ENCODE peak calls at places on chromosomes 12 and 14, in seven cellular contexts. E, W, F, N, V, U and M are unnamed samples.

GRCh38 chr14:104999361-104999760 is 13.8 kb downstream of the CLBA1 start:
- DNase-seq in E (no peak), W (no peak), F (no peak), N (no peak), V (no peak), U (no peak), M (no peak)

GRCh38 chr12:58067610-58068387 is 126.4 kb downstream of the ATP23 start:
- DNase-seq in E (peak), W (no peak), F (peak), N (no peak), V (no peak), U (peak), M (no peak)

GRCh38 chr14:42224053-42224888 is 617.6 kb downstream of the LRFN5 start:
- DNase-seq in E (peak), W (peak), F (no peak), N (no peak), V (no peak), U (peak), M (peak)

GRCh38 chr14:28756896-28757570 is 9.6 kb upstream of the FOXG1 start:
- DNase-seq in E (no peak), W (no peak), F (no peak), N (no peak), V (no peak), U (peak), M (no peak)

GRCh38 chr14:103123128-103123633 is at the start of gene TNFAIP2:
- DNase-seq in E (no peak), W (peak), F (no peak), N (no peak), V (peak), U (no peak), M (no peak)

GRCh38 chr12:127670294-127670693 is 596.7 kb upstream of the TMEM132C start:
- DNase-seq in E (no peak), W (no peak), F (no peak), N (no peak), V (no peak), U (no peak), M (no peak)

GRCh38 chr14:77314043-77314442 is 6.6 kb downstream of the POMT2 start:
- DNase-seq in E (peak), W (no peak), F (peak), N (no peak), V (no peak), U (peak), M (no peak)

GRCh38 chr14:25049559-25050493 is at the start of gene STXBP6:
- DNase-seq in E (no peak), W (peak), F (no peak), N (no peak), V (peak), U (peak), M (peak)

GRCh38 chr12:24226745-24227350 is 277.4 kb upstream of the SOX5 start:
- DNase-seq in E (no peak), W (no peak), F (peak), N (no peak), V (no peak), U (peak), M (no peak)

GRCh38 chr12:105418821-105419291 is 88.4 kb downstream of the C12orf75 start:
- DNase-seq in E (peak), W (no peak), F (peak), N (no peak), V (no peak), U (no peak), M (no peak)

GRCh38 chr12:77402726-77403125 is 337.4 kb upstream of the E2F7 start:
- DNase-seq in E (no peak), W (no peak), F (peak), N (no peak), V (no peak), U (peak), M (no peak)

GRCh38 chr12:99157946-99158345 is 489.6 kb upstream of the GARIN6 start:
- DNase-seq in E (no peak), W (no peak), F (no peak), N (no peak), V (no peak), U (no peak), M (no peak)

GRCh38 chr12:120110550-120111501 is 5.7 kb downstream of the RAB35 start:
- DNase-seq in E (no peak), W (peak), F (no peak), N (no peak), V (peak), U (no peak), M (no peak)

GRCh38 chr12:13173537-13173936 is 23.0 kb upstream of the EMP1 start:
- DNase-seq in E (peak), W (peak), F (peak), N (no peak), V (peak), U (peak), M (no peak)

GRCh38 chr12:117040496-117040895 is 58.7 kb downstream of the TESC start:
- DNase-seq in E (no peak), W (peak), F (no peak), N (peak), V (no peak), U (no peak), M (no peak)

DNA sequence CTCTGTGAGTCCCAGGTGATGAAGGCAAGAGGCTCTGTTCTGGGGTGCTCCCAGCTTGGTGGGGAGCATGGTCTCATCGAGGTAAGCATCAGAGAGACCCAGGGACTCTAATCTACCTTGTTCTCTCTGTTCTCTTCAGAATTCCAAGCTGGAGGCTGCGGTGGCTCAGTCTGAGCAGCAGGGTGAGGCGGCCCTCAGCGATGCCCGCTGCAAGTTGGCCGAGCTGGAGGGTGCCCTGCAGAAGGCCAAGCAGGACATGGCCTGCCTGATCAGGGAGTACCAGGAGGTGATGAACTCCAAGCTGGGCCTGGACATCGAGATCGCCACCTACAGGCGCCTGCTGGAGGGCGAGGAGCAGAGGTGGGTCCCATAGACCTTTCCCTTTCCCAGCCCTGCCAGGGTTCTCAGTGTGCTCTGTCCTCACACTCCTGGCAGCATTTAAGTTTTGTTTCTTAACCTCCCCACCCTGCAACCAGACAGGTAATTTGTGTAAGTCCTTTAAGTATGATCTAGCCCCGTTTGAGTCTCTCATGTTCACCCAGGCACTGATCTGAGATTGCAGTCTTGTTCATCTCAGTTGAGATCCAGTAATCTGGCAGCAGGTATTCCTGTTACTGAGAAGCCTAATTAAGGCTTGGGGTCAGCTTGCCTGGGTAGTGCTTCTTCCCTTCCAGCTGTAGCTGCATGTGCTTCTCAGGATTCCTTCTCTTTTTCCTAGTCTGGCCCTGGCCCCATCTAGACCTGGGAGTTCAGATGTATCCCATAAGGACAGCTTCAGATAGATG is 14.8 kb upstream of the KRT81 start:
- DNase-seq in E (no peak), W (no peak), F (no peak), N (no peak), V (no peak), U (no peak), M (no peak)
- TF ChIP-seq CTCF in E (peak), W (peak), F (peak), N (peak), V (no peak), U (no peak), M (peak)

GRCh38 chr14:39617537-39617936 is 185.3 kb upstream of the FBXO33 start:
- DNase-seq in E (no peak), W (no peak), F (no peak), N (no peak), V (no peak), U (no peak), M (no peak)

GRCh38 chr14:39626589-39627576 is 194.7 kb upstream of the FBXO33 start:
- DNase-seq in E (no peak), W (no peak), F (no peak), N (no peak), V (no peak), U (no peak), M (no peak)

GRCh38 chr14:39621223-39621622 is 189.0 kb upstream of the FBXO33 start:
- DNase-seq in E (no peak), W (no peak), F (no peak), N (no peak), V (no peak), U (no peak), M (no peak)

DNA sequence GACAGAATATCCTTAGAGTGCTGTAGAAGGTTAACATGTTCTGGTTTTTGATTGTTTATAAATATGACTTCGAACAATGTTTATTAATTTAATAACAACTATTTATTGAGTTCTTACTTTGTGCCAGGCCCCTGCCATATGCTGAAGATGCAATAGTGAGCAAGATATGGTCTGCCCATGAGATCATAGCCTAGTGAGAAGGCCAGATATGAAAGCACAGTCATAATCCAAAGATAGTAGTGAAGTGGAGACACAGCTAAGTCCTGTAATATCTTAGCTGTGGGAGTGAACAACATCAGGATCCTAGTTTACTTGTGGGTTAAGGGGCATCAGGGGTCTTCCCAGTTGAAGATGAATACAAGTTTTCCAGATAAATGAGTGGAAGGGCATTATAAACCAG is 189.4 kb upstream of the FBXO33 start:
- DNase-seq in E (no peak), W (no peak), F (no peak), N (no peak), V (no peak), U (no peak), M (no peak)
- TF ChIP-seq CTCF in E (no peak), W (no peak), F (no peak), N (no peak), V (no peak), U (no peak), M (no peak)

GRCh38 chr12:57012600-57013465 is 3.5 kb downstream of the TAC3 start:
- DNase-seq in E (no peak), W (no peak), F (no peak), N (no peak), V (peak), U (no peak), M (no peak)
- TF ChIP-seq CTCF in E (peak), W (no peak), F (no peak), N (no peak), V (no peak), U (no peak), M (peak)

DNA sequence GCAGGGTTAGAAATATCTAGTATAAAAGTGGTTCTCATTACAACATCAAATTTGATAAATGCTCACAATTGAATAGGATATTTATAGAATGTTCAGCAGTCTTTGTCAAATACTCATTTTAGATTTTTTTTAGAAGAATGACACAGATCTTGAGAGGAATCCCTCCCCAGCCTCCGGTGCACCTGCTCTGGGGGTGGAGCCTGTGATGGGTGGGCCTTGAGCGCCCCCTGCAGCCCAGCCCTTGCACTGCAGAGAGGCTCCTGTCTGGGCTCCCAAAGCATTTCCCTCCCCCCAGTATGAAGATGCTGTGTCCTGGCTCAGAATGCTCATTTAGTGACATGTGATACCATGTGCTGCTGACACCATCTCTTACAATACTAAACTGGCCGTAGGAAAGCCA is 792.3 kb downstream of the TMEM121 start:
- DNase-seq in E (no peak), W (no peak), F (no peak), N (no peak), V (peak), U (no peak), M (no peak)
- TF ChIP-seq CTCF in E (peak), W (no peak), F (no peak), N (no peak), V (peak), U (no peak), M (no peak)

GRCh38 chr14:83757896-83758295 is 1772.0 kb upstream of the FLRT2 start:
- DNase-seq in E (peak), W (no peak), F (peak), N (no peak), V (no peak), U (peak), M (no peak)
- TF ChIP-seq CTCF in E (no peak), W (no peak), F (no peak), N (no peak), V (no peak), U (no peak), M (no peak)

GRCh38 chr14:22494486-22495135 is 94.4 kb downstream of the DAD1 start:
- DNase-seq in E (no peak), W (no peak), F (no peak), N (no peak), V (no peak), U (no peak), M (no peak)
- TF ChIP-seq CTCF in E (no peak), W (no peak), F (no peak), N (no peak), V (no peak), U (no peak), M (no peak)